ENCODE peak calls at places on chromosomes 7 and 10, in five cellular contexts. V, S, L, C and Z are unnamed samples.

GRCh38 chr10:122786269-122786668 is 59.4 kb downstream of the CUZD1 start:
- DNase-seq in V (no peak), S (peak; percentile 66), L (peak; percentile 87), C (peak; percentile 45), Z (no peak)

GRCh38 chr7:55075464-55075971 is 56.7 kb downstream of the EGFR start:
- DNase-seq in V (no peak), S (no peak), L (no peak), C (no peak), Z (no peak)

GRCh38 chr7:140635821-140636220 is 4.8 kb downstream of the DENND2A start:
- DNase-seq in V (no peak), S (no peak), L (no peak), C (no peak), Z (no peak)

GRCh38 chr10:13816195-13816926 is 229.6 kb downstream of the PRPF18 start:
- DNase-seq in V (no peak), S (no peak), L (no peak), C (peak; percentile 86), Z (no peak)

GRCh38 chr7:25851332-25852248 is 300.4 kb upstream of the NFE2L3 start:
- DNase-seq in V (peak; percentile 90), S (peak; percentile 95), L (peak; percentile 91), C (peak; percentile 79), Z (peak; percentile 68)

GRCh38 chr10:48253970-48254657 is 20.4 kb downstream of the FRMPD2 start:
- DNase-seq in V (no peak), S (peak; percentile 94), L (no peak), C (peak; percentile 93), Z (no peak)

GRCh38 chr7:26813426-26813825 is 51.0 kb downstream of the SKAP2 start:
- DNase-seq in V (no peak), S (no peak), L (no peak), C (peak; percentile 67), Z (no peak)

GRCh38 chr10:80278480-80278879 is 11.0 kb downstream of the MAT1A start:
- DNase-seq in V (no peak), S (no peak), L (no peak), C (no peak), Z (peak; percentile 4)

GRCh38 chr10:30432631-30433285 is 1.2 kb upstream of the MAP3K8 start:
- DNase-seq in V (no peak), S (no peak), L (no peak), C (no peak), Z (peak; percentile 34)

GRCh38 chr10:78255796-78256638 is 222.4 kb downstream of the RPS24 start:
- DNase-seq in V (no peak), S (peak; percentile 98), L (no peak), C (peak; percentile 99), Z (peak; percentile 61)

GRCh38 chr7:127782550-127783266 is 130.7 kb downstream of the SND1 start:
- DNase-seq in V (no peak), S (peak; percentile 24), L (no peak), C (peak; percentile 31), Z (no peak)

GRCh38 chr7:85102813-85103350 is 84.0 kb downstream of the SEMA3D start:
- DNase-seq in V (no peak), S (no peak), L (no peak), C (peak; percentile 77), Z (no peak)

GRCh38 chr10:110340821-110341220 is 36.1 kb upstream of the SMNDC1 start:
- DNase-seq in V (no peak), S (no peak), L (no peak), C (peak; percentile 45), Z (no peak)

GRCh38 chr10:13890233-13890616 is 303.5 kb downstream of the PRPF18 start:
- DNase-seq in V (no peak), S (no peak), L (no peak), C (no peak), Z (no peak)

GRCh38 chr7:29322023-29322712 is 127.6 kb downstream of the CHN2 start:
- DNase-seq in V (no peak), S (no peak), L (no peak), C (no peak), Z (no peak)

GRCh38 chr10:12471135-12471534 is 121.8 kb downstream of the CAMK1D start:
- DNase-seq in V (no peak), S (no peak), L (no peak), C (no peak), Z (no peak)